ENCODE peak calls at places on chromosomes 6 and 20, in eight cellular contexts. B is pancreas; P is BE2C; U is activated CD4-positive, CD25-positive, alpha-beta regulatory T cell; L is ureter; X is PC-9; Y is Ammon's horn; A is AG20443. W is an unnamed sample.

GRCh38 chr20:10806539-10806938 is 132.7 kb upstream of the JAG1 start:
- DNase-seq in U (no peak), L (no peak), Y (no peak), A (peak; percentile 12), B (no peak), P (no peak), X (no peak), W (no peak)

GRCh38 chr6:31007694-31008093 is 2.6 kb upstream of the MUC22 start:
- DNase-seq in Y (no peak), A (peak; percentile 63), X (peak; percentile 97), P (no peak), L (no peak), U (no peak), B (no peak), W (no peak)

GRCh38 chr20:63833776-63834544 is 2.9 kb upstream of the ZBTB46 start:
- DNase-seq in X (no peak), A (no peak), Y (no peak), U (no peak), L (no peak), B (peak; percentile 15), P (no peak), W (no peak)

GRCh38 chr6:106377061-106377540 is 16.6 kb downstream of the CRYBG1 start:
- DNase-seq in A (peak; percentile 18), P (no peak), U (no peak), X (no peak), B (no peak), Y (peak; percentile 4), L (no peak), W (no peak)

GRCh38 chr20:47735412-47736400 is 49.6 kb downstream of the SULF2 start:
- DNase-seq in Y (no peak), L (no peak), U (no peak), A (no peak), P (no peak), B (no peak), X (peak; percentile 41), W (peak; percentile 89)

GRCh38 chr20:41631826-41632225 is 13.6 kb upstream of the CHD6 start:
- DNase-seq in L (no peak), Y (no peak), X (no peak), U (no peak), P (no peak), B (no peak), A (peak; percentile 90), W (peak; percentile 80)

GRCh38 chr6:27862396-27863061 is 49.7 kb downstream of the OR2B2 start:
- DNase-seq in U (no peak), P (no peak), B (no peak), X (no peak), L (no peak), A (no peak), Y (peak; percentile 63), W (no peak)

GRCh38 chr6:35017461-35018183 is 123.5 kb downstream of the TCP11 start:
- DNase-seq in B (no peak), P (no peak), Y (no peak), X (no peak), L (peak; percentile 56), U (no peak), A (peak; percentile 58), W (no peak)

GRCh38 chr20:13279171-13279570 is 58.1 kb downstream of the ISM1 start:
- DNase-seq in U (no peak), B (no peak), L (no peak), Y (no peak), P (no peak), A (peak; percentile 55), X (no peak), W (no peak)

GRCh38 chr6:112203577-112204349 is 50.6 kb downstream of the LAMA4 start:
- DNase-seq in U (no peak), B (no peak), P (no peak), X (peak; percentile 100), A (peak; percentile 39), Y (no peak), L (no peak), W (no peak)

GRCh38 chr6:148451690-148452089 is 109.1 kb downstream of the SASH1 start:
- DNase-seq in X (no peak), L (no peak), B (no peak), P (no peak), A (no peak), U (no peak), Y (no peak), W (no peak)

GRCh38 chr6:107061125-107062020 is 33.4 kb downstream of the MTRES1 start:
- DNase-seq in X (no peak), A (no peak), Y (no peak), U (no peak), B (no peak), P (no peak), L (no peak), W (no peak)

GRCh38 chr20:61448396-61448795 is 196.3 kb downstream of the CDH4 start:
- DNase-seq in B (no peak), A (no peak), P (no peak), Y (peak; percentile 61), L (no peak), X (no peak), U (no peak), W (no peak)

GRCh38 chr6:107665386-107665785 is 158.7 kb downstream of the SCML4 start:
- DNase-seq in L (no peak), X (peak; percentile 79), A (peak; percentile 47), P (no peak), Y (no peak), U (no peak), B (no peak), W (no peak)

GRCh38 chr6:21582651-21583050 is 10.9 kb upstream of the SOX4 start:
- DNase-seq in A (no peak), L (no peak), B (no peak), X (no peak), U (no peak), P (no peak), Y (no peak), W (no peak)

GRCh38 chr6:169990095-169991030 is 238.9 kb downstream of the ERMARD start:
- DNase-seq in P (no peak), U (no peak), B (no peak), L (no peak), Y (peak; percentile 18), A (no peak), X (no peak), W (peak; percentile 72)

GRCh38 chr20:52083627-52084232 is 107.8 kb downstream of the ZFP64 start:
- DNase-seq in A (peak; percentile 80), Y (peak; percentile 82), L (peak; percentile 75), X (peak; percentile 34), P (peak; percentile 71), U (no peak), B (peak; percentile 55), W (no peak)

GRCh38 chr6:161694995-161695394 is 421.1 kb upstream of the AGPAT4 start:
- DNase-seq in Y (no peak), L (no peak), U (no peak), B (peak; percentile 16), X (no peak), A (peak; percentile 51), P (peak; percentile 25), W (no peak)

GRCh38 chr6:43570876-43571441 is 4.9 kb downstream of the XPO5 start:
- DNase-seq in L (no peak), X (peak; percentile 82), U (no peak), P (no peak), B (no peak), Y (no peak), A (no peak), W (no peak)

GRCh38 chr6:159169557-159170332 is 545 bp downstream of the FNDC1 start:
- DNase-seq in X (no peak), B (no peak), Y (peak; percentile 6), P (peak; percentile 11), U (no peak), L (peak; percentile 46), A (peak; percentile 75), W (no peak)

GRCh38 chr6:143734641-143735063 is 56.9 kb downstream of the PHACTR2 start:
- DNase-seq in P (no peak), L (no peak), B (no peak), U (no peak), A (no peak), Y (no peak), X (no peak), W (no peak)

GRCh38 chr6:1063671-1064355 is 248.1 kb upstream of the FOXQ1 start:
- DNase-seq in B (no peak), U (no peak), Y (no peak), X (no peak), L (no peak), A (peak; percentile 79), P (no peak), W (no peak)

GRCh38 chr20:32992015-32992641 is 12.1 kb downstream of the SUN5 start:
- DNase-seq in Y (no peak), L (no peak), U (no peak), P (no peak), X (no peak), A (no peak), B (no peak), W (no peak)

GRCh38 chr6:64838726-64839125 is 868.3 kb downstream of the EYS start:
- DNase-seq in B (no peak), Y (no peak), U (no peak), L (no peak), P (no peak), A (no peak), X (no peak), W (no peak)

GRCh38 chr6:107822154-107823046 is 1.7 kb downstream of the SCML4 start:
- DNase-seq in X (no peak), P (no peak), Y (no peak), L (no peak), A (no peak), B (no peak), U (peak; percentile 28), W (no peak)

GRCh38 chr6:140957334-140957733 is 1175.4 kb upstream of the GJE1 start:
- DNase-seq in P (no peak), L (no peak), Y (no peak), U (no peak), B (no peak), X (no peak), A (no peak), W (no peak)

GRCh38 chr6:26216015-26216885 is 129.0 kb downstream of the HFE start:
- DNase-seq in P (peak; percentile 68), L (peak; percentile 80), A (peak; percentile 81), Y (peak; percentile 88), B (peak; percentile 51), U (peak; percentile 60), X (peak; percentile 95), W (peak; percentile 87)

GRCh38 chr20:8808180-8808535 is 260.7 kb upstream of the PLCB4 start:
- DNase-seq in U (no peak), P (peak; percentile 23), Y (no peak), X (no peak), L (no peak), A (no peak), B (peak; percentile 32), W (no peak)

GRCh38 chr6:15365273-15365687 is 119.4 kb downstream of the JARID2 start:
- DNase-seq in L (peak; percentile 85), A (peak; percentile 91), X (no peak), B (peak; percentile 40), P (peak; percentile 90), Y (peak; percentile 88), U (peak; percentile 5), W (peak; percentile 86)

GRCh38 chr6:34809914-34810882 is 18.3 kb downstream of the BLTP3A start:
- DNase-seq in A (no peak), P (no peak), X (peak; percentile 75), U (no peak), B (no peak), L (no peak), Y (no peak), W (no peak)

GRCh38 chr6:161233986-161234620 is 39.8 kb downstream of the AGPAT4 start:
- DNase-seq in U (no peak), P (peak; percentile 65), Y (peak; percentile 71), A (peak; percentile 83), B (peak; percentile 23), L (peak; percentile 75), X (no peak), W (no peak)

GRCh38 chr6:157723376-157723775 is 99.7 kb upstream of the SNX9 start:
- DNase-seq in A (no peak), L (no peak), Y (no peak), B (no peak), U (no peak), X (no peak), P (no peak), W (no peak)

GRCh38 chr6:131400054-131400781 is 172.8 kb upstream of the ARG1 start:
- DNase-seq in A (peak; percentile 86), U (no peak), B (no peak), P (no peak), X (peak; percentile 56), L (no peak), Y (no peak), W (no peak)

GRCh38 chr6:11258260-11259237 is 26.1 kb upstream of the NEDD9 start:
- DNase-seq in Y (no peak), U (peak; percentile 27), X (peak; percentile 58), L (no peak), A (no peak), B (no peak), P (no peak), W (no peak)

W was measured in cardiac septum.